ENCODE peak calls at places on chromosomes 4 and X, in six cellular contexts. C, Z, M, O, U and B are unnamed samples.

GRCh38 chrX:118188977-118189376 is 72.4 kb upstream of the KLHL13 start:
- ATAC-seq in C (no peak), U (no peak), O (no peak), Z (no peak), M (no peak), B (no peak)

GRCh38 chr4:96894621-96895020 is 1054.7 kb downstream of the PDHA2 start:
- ATAC-seq in U (no peak), Z (no peak), O (no peak), C (no peak), M (no peak), B (no peak)

GRCh38 chrX:103688949-103689348 is 2.5 kb upstream of the MORF4L2 start:
- ATAC-seq in M (no peak), U (no peak), C (no peak), O (peak), Z (no peak), B (no peak)

GRCh38 chrX:4179031-4179430 is 465.6 kb upstream of the PRKX start:
- ATAC-seq in O (no peak), C (no peak), U (no peak), Z (no peak), M (no peak), B (no peak)

GRCh38 chr4:6362896-6363295 is 93.2 kb downstream of the WFS1 start:
- ATAC-seq in C (no peak), O (peak), U (peak), Z (peak), M (no peak), B (no peak)

GRCh38 chr4:105122334-105122733 is 24.3 kb upstream of the TET2 start:
- ATAC-seq in O (no peak), C (no peak), Z (no peak), U (no peak), M (no peak), B (no peak)

GRCh38 chr4:165426331-165426730 is 47.5 kb downstream of the CPE start:
- ATAC-seq in M (no peak), U (no peak), O (no peak), C (no peak), Z (no peak), B (no peak)

GRCh38 chr4:140497776-140498636 is at the start of gene MGAT4D:
- ATAC-seq in O (no peak), C (peak), M (no peak), U (peak), Z (peak), B (no peak)

GRCh38 chr4:69224891-69225290 is 10.3 kb upstream of the UGT2B11 start:
- ATAC-seq in C (no peak), M (no peak), U (no peak), O (no peak), Z (no peak), B (no peak)

GRCh38 chr4:34422472-34422871 is 1821.8 kb downstream of the ARAP2 start:
- ATAC-seq in Z (no peak), U (no peak), M (no peak), O (no peak), C (no peak), B (no peak)
- TF ChIP-seq CTCF in Z (no peak), U (no peak), M (no peak), O (no peak), C (peak), B (no peak)

GRCh38 chrX:1167918-1168481 is 44.4 kb downstream of the CRLF2 start:
- ATAC-seq in U (no peak), O (no peak), M (no peak), Z (no peak), C (no peak), B (no peak)

GRCh38 chrX:1163231-1163630 is 49.2 kb downstream of the CRLF2 start:
- ATAC-seq in O (no peak), U (no peak), M (no peak), Z (no peak), C (no peak), B (no peak)

GRCh38 chrX:1164322-1165288 is 47.8 kb downstream of the CRLF2 start:
- ATAC-seq in Z (no peak), O (peak), M (no peak), U (no peak), C (peak), B (peak)

GRCh38 chrX:1167466-1167865 is 45.0 kb downstream of the CRLF2 start:
- ATAC-seq in M (no peak), U (no peak), C (peak), Z (no peak), O (no peak), B (no peak)

GRCh38 chrX:1165535-1166196 is 46.8 kb downstream of the CRLF2 start:
- ATAC-seq in U (no peak), Z (no peak), C (peak), M (no peak), O (peak), B (no peak)
- TF ChIP-seq EP300 in U (no peak), Z (no peak), C (no peak), M (no peak), O (no peak), B (no peak)

GRCh38 chr4:146510942-146511341 is 10.8 kb downstream of the SLC10A7 start:
- ATAC-seq in U (peak), C (no peak), M (no peak), O (no peak), Z (no peak), B (no peak)
- TF ChIP-seq CTCF in U (no peak), C (no peak), M (no peak), O (no peak), Z (no peak), B (no peak)

GRCh38 chrX:130772313-130773140 is 130.5 kb downstream of the ENOX2 start:
- ATAC-seq in C (peak), U (peak), O (no peak), M (no peak), Z (no peak), B (no peak)
- TF ChIP-seq EP300 in C (no peak), U (no peak), O (no peak), M (no peak), Z (no peak), B (no peak)

GRCh38 chr4:43776371-43776770 is 672.2 kb downstream of the KCTD8 start:
- ATAC-seq in M (no peak), O (peak), C (no peak), Z (no peak), U (no peak), B (no peak)
- TF ChIP-seq CTCF in M (no peak), O (no peak), C (peak), Z (no peak), U (no peak), B (no peak)